ENCODE peak calls at places on chromosomes 7 and 10, in five cellular contexts. S, T, G, E and L are unnamed samples.

GRCh38 chr10:110487411-110488123 is 10.1 kb upstream of the DUSP5 start:
- DNase-seq in G (peak), S (peak), E (no peak), T (no peak), L (peak)

GRCh38 chr10:22779331-22780019 is 65.1 kb upstream of the PIP4K2A start:
- DNase-seq in T (no peak), E (no peak), S (no peak), G (peak), L (no peak)

GRCh38 chr10:71462642-71462935 is 65.9 kb downstream of the CDH23 start:
- DNase-seq in G (no peak), E (no peak), S (no peak), T (no peak), L (no peak)

GRCh38 chr10:104767745-104768144 is 126.7 kb downstream of the SORCS3 start:
- DNase-seq in T (no peak), G (no peak), E (no peak), S (no peak), L (no peak)

GRCh38 chr10:132939957-132940790 is 2.2 kb downstream of the CFAP46 start:
- DNase-seq in E (peak), S (peak), G (no peak), T (no peak), L (peak)

GRCh38 chr10:33401300-33401699 is 66.8 kb upstream of the NRP1 start:
- DNase-seq in E (no peak), T (no peak), S (no peak), G (no peak), L (no peak)

GRCh38 chr10:6230335-6230734 is 27.6 kb downstream of the PFKFB3 start:
- DNase-seq in E (no peak), T (no peak), S (no peak), G (no peak), L (no peak)

GRCh38 chr7:96823274-96823673 is 113.6 kb upstream of the SEM1 start:
- DNase-seq in E (no peak), G (no peak), T (no peak), S (peak), L (no peak)

GRCh38 chr10:15321431-15322321 is 49.4 kb downstream of the FAM171A1 start:
- DNase-seq in S (peak), G (no peak), E (no peak), T (no peak), L (no peak)

DNA sequence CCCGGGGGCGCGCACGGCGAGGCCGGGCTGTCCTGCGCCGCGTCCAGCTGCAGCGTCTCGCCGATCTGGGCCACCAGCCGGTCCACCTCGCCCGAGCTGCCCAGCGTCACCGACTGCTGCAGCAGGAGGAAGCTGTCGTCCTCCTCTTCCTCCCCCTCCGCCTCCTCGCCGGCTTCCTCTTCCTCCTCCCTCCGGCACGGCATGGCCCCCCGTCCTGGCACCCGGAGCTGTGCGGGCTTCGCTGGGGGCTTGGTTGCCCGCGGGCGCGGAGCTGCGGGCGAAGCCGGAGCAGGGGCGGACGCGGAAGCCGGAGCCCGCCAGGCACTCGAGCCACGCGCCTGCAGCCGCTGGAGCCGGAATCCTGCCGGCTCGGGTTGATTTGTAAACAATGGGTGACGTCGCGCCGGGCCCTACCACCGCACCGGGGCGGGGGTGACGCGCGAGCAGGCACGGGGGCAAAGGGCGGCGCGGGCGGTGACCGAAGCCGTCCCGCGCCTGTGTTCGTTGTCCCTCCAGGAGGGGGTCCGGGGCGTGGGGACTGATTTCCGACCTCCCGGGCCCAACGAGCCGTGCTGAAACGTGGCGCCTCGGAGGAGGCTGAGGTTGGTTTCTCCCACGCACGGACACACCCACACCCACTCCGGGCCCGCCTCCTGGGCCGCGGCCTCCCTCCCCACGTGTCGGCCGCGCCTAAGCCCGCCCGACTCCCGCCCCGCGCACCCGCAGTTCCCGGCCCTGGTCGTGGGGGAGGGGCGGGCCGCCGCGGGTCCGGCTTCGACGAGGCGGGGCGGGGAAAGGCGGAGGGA is at the start of gene FRAT2:
- DNase-seq in S (peak), T (peak), E (peak), G (peak), L (peak)
- TF ChIP-seq POLR2A in S (peak), T (peak), E (peak), G (peak), L (peak)

GRCh38 chr7:31860925-31861324 is 173.9 kb downstream of the PPP1R17 start:
- DNase-seq in E (no peak), G (peak), T (no peak), S (peak), L (peak)
- TF ChIP-seq BHLHE40 in E (no peak), G (no peak), T (no peak), S (no peak), L (no peak)

GRCh38 chr7:192035-192649 is at the start of gene FAM20C:
- DNase-seq in E (peak), S (peak), T (no peak), G (no peak), L (peak)
- TF ChIP-seq POLR2A in E (no peak), S (peak), T (no peak), G (no peak), L (peak)

GRCh38 chr7:99579956-99580777 is 17.9 kb upstream of the TMEM225B start:
- DNase-seq in T (no peak), S (peak), E (peak), G (peak), L (no peak)
- TF ChIP-seq BHLHE40 in T (no peak), S (no peak), E (no peak), G (no peak), L (no peak)

GRCh38 chr7:107044347-107045194 is at the start of gene PRKAR2B:
- DNase-seq in S (peak), T (no peak), E (peak), G (peak), L (peak)
- TF ChIP-seq POLR2A in S (no peak), T (no peak), E (peak), G (no peak), L (no peak)